ENCODE peak calls at places on chromosome 1, in eight cellular contexts. One of them, this sample, is unnamed.

GRCh38 chr1:84174051-84174556 is 30.0 kb downstream of the PRKACB start:
- DNase-seq in activated naive CD4-positive, alpha-beta T cell treated with anti-CD3 and anti-CD28 coated beads for 36 hours: no peak
- DNase-seq in pancreas: no peak
- DNase-seq in HFF-Myc: peak; percentile 30
- DNase-seq in PC-9: peak; percentile 29
- DNase-seq in stimulated activated CD8-positive, alpha-beta memory T cell treated with anti-CD3 and anti-CD28 coated beads, Interleukin-7, amount 100 ng/mL, for 1 hour: no peak
- DNase-seq in neural crest cell: no peak
- DNase-seq in H9: no peak
- DNase-seq in this sample: peak; percentile 3

GRCh38 chr1:70528591-70529333 is 117.7 kb downstream of the CTH start:
- DNase-seq in activated naive CD4-positive, alpha-beta T cell treated with anti-CD3 and anti-CD28 coated beads for 36 hours: peak; percentile 26
- DNase-seq in pancreas: no peak
- DNase-seq in HFF-Myc: peak; percentile 12
- DNase-seq in PC-9: peak; percentile 7
- DNase-seq in stimulated activated CD8-positive, alpha-beta memory T cell treated with anti-CD3 and anti-CD28 coated beads, Interleukin-7, amount 100 ng/mL, for 1 hour: no peak
- DNase-seq in neural crest cell: peak; percentile 35
- DNase-seq in H9: peak; percentile 69
- DNase-seq in this sample: peak; percentile 30

GRCh38 chr1:234613128-234613875 is 3.3 kb upstream of the IRF2BP2 start:
- DNase-seq in activated naive CD4-positive, alpha-beta T cell treated with anti-CD3 and anti-CD28 coated beads for 36 hours: no peak
- DNase-seq in pancreas: no peak
- DNase-seq in HFF-Myc: no peak
- DNase-seq in PC-9: no peak
- DNase-seq in stimulated activated CD8-positive, alpha-beta memory T cell treated with anti-CD3 and anti-CD28 coated beads, Interleukin-7, amount 100 ng/mL, for 1 hour: no peak
- DNase-seq in neural crest cell: no peak
- DNase-seq in H9: no peak
- DNase-seq in this sample: no peak

GRCh38 chr1:32390904-32391480 is 3.2 kb downstream of the BSDC1 start:
- DNase-seq in activated naive CD4-positive, alpha-beta T cell treated with anti-CD3 and anti-CD28 coated beads for 36 hours: no peak
- DNase-seq in pancreas: no peak
- DNase-seq in HFF-Myc: no peak
- DNase-seq in PC-9: no peak
- DNase-seq in stimulated activated CD8-positive, alpha-beta memory T cell treated with anti-CD3 and anti-CD28 coated beads, Interleukin-7, amount 100 ng/mL, for 1 hour: no peak
- DNase-seq in neural crest cell: no peak
- DNase-seq in H9: no peak
- DNase-seq in this sample: no peak

GRCh38 chr1:32825181-32825580 is 7.7 kb downstream of the S100PBP start:
- DNase-seq in activated naive CD4-positive, alpha-beta T cell treated with anti-CD3 and anti-CD28 coated beads for 36 hours: no peak
- DNase-seq in pancreas: no peak
- DNase-seq in HFF-Myc: no peak
- DNase-seq in PC-9: no peak
- DNase-seq in stimulated activated CD8-positive, alpha-beta memory T cell treated with anti-CD3 and anti-CD28 coated beads, Interleukin-7, amount 100 ng/mL, for 1 hour: no peak
- DNase-seq in neural crest cell: no peak
- DNase-seq in H9: no peak
- DNase-seq in this sample: no peak

GRCh38 chr1:15849775-15850449 is 2.4 kb downstream of the SPEN start:
- DNase-seq in activated naive CD4-positive, alpha-beta T cell treated with anti-CD3 and anti-CD28 coated beads for 36 hours: peak; percentile 43
- DNase-seq in pancreas: no peak
- DNase-seq in HFF-Myc: no peak
- DNase-seq in PC-9: peak; percentile 44
- DNase-seq in stimulated activated CD8-positive, alpha-beta memory T cell treated with anti-CD3 and anti-CD28 coated beads, Interleukin-7, amount 100 ng/mL, for 1 hour: no peak
- DNase-seq in neural crest cell: peak; percentile 68
- DNase-seq in H9: peak; percentile 69
- DNase-seq in this sample: peak; percentile 69

GRCh38 chr1:187390157-187390556 is 561.4 kb downstream of the PLA2G4A start:
- DNase-seq in activated naive CD4-positive, alpha-beta T cell treated with anti-CD3 and anti-CD28 coated beads for 36 hours: no peak
- DNase-seq in pancreas: no peak
- DNase-seq in HFF-Myc: no peak
- DNase-seq in PC-9: no peak
- DNase-seq in stimulated activated CD8-positive, alpha-beta memory T cell treated with anti-CD3 and anti-CD28 coated beads, Interleukin-7, amount 100 ng/mL, for 1 hour: no peak
- DNase-seq in neural crest cell: no peak
- DNase-seq in H9: no peak
- DNase-seq in this sample: no peak

GRCh38 chr1:20729990-20730689 is 2.4 kb downstream of the SH2D5 start:
- DNase-seq in activated naive CD4-positive, alpha-beta T cell treated with anti-CD3 and anti-CD28 coated beads for 36 hours: no peak
- DNase-seq in pancreas: no peak
- DNase-seq in HFF-Myc: no peak
- DNase-seq in PC-9: no peak
- DNase-seq in stimulated activated CD8-positive, alpha-beta memory T cell treated with anti-CD3 and anti-CD28 coated beads, Interleukin-7, amount 100 ng/mL, for 1 hour: no peak
- DNase-seq in neural crest cell: no peak
- DNase-seq in H9: no peak
- DNase-seq in this sample: no peak

GRCh38 chr1:11037740-11038182 is 9.3 kb downstream of the MASP2 start:
- DNase-seq in activated naive CD4-positive, alpha-beta T cell treated with anti-CD3 and anti-CD28 coated beads for 36 hours: peak; percentile 94
- DNase-seq in pancreas: peak; percentile 89
- DNase-seq in HFF-Myc: no peak
- DNase-seq in PC-9: peak; percentile 75
- DNase-seq in stimulated activated CD8-positive, alpha-beta memory T cell treated with anti-CD3 and anti-CD28 coated beads, Interleukin-7, amount 100 ng/mL, for 1 hour: peak; percentile 74
- DNase-seq in neural crest cell: peak; percentile 93
- DNase-seq in H9: peak; percentile 85
- DNase-seq in this sample: peak; percentile 86

This sample was measured in neuronal stem cell.